ENCODE peak calls at places on chromosomes 3 and 15, in nine cellular contexts. One of them, this sample, is unnamed.

GRCh38 chr15:91199511-91199910 is 99.5 kb downstream of the SV2B start:
- DNase-seq in heart left ventricle: no peak
- DNase-seq in GM13976: no peak
- DNase-seq in psoas muscle: no peak
- DNase-seq in GM12864: no peak
- DNase-seq in mammary epithelial cell: no peak
- DNase-seq in keratinocyte: no peak
- DNase-seq in CD8-positive, alpha-beta T cell: no peak
- DNase-seq in fibroblast of pulmonary artery: no peak
- DNase-seq in this sample: no peak

GRCh38 chr15:90154861-90155626 is 46.1 kb upstream of the SEMA4B start:
- DNase-seq in heart left ventricle: no peak
- DNase-seq in GM13976: no peak
- DNase-seq in psoas muscle: no peak
- DNase-seq in GM12864: no peak
- DNase-seq in mammary epithelial cell: peak
- DNase-seq in keratinocyte: no peak
- DNase-seq in CD8-positive, alpha-beta T cell: no peak
- DNase-seq in fibroblast of pulmonary artery: peak
- DNase-seq in this sample: no peak

GRCh38 chr3:112699436-112699978 is 58.6 kb upstream of the CCDC80 start:
- DNase-seq in heart left ventricle: no peak
- DNase-seq in GM13976: no peak
- DNase-seq in psoas muscle: no peak
- DNase-seq in GM12864: no peak
- DNase-seq in mammary epithelial cell: peak
- DNase-seq in keratinocyte: peak
- DNase-seq in CD8-positive, alpha-beta T cell: no peak
- DNase-seq in fibroblast of pulmonary artery: peak
- DNase-seq in this sample: no peak

GRCh38 chr3:194971009-194971408 is 285.3 kb downstream of the FAM43A start:
- DNase-seq in heart left ventricle: no peak
- DNase-seq in GM13976: peak
- DNase-seq in psoas muscle: no peak
- DNase-seq in GM12864: no peak
- DNase-seq in mammary epithelial cell: no peak
- DNase-seq in keratinocyte: no peak
- DNase-seq in CD8-positive, alpha-beta T cell: no peak
- DNase-seq in fibroblast of pulmonary artery: no peak
- DNase-seq in this sample: no peak

GRCh38 chr3:188687389-188687788 is 484.4 kb upstream of the TPRG1 start:
- DNase-seq in heart left ventricle: no peak
- DNase-seq in GM13976: no peak
- DNase-seq in psoas muscle: no peak
- DNase-seq in GM12864: no peak
- DNase-seq in mammary epithelial cell: peak
- DNase-seq in keratinocyte: no peak
- DNase-seq in CD8-positive, alpha-beta T cell: no peak
- DNase-seq in fibroblast of pulmonary artery: peak
- DNase-seq in this sample: no peak

GRCh38 chr3:193010191-193010590 is 92.5 kb upstream of the MB21D2 start:
- DNase-seq in heart left ventricle: peak
- DNase-seq in GM13976: no peak
- DNase-seq in psoas muscle: peak
- DNase-seq in GM12864: no peak
- DNase-seq in mammary epithelial cell: no peak
- DNase-seq in keratinocyte: no peak
- DNase-seq in CD8-positive, alpha-beta T cell: no peak
- DNase-seq in fibroblast of pulmonary artery: no peak
- DNase-seq in this sample: no peak

GRCh38 chr3:194990454-194991337 is 280.3 kb downstream of the XXYLT1 start:
- DNase-seq in heart left ventricle: no peak
- DNase-seq in GM13976: peak
- DNase-seq in psoas muscle: no peak
- DNase-seq in GM12864: no peak
- DNase-seq in mammary epithelial cell: no peak
- DNase-seq in keratinocyte: no peak
- DNase-seq in CD8-positive, alpha-beta T cell: no peak
- DNase-seq in fibroblast of pulmonary artery: no peak
- DNase-seq in this sample: no peak

GRCh38 chr15:42368096-42368495 is 8.8 kb downstream of the CAPN3 start:
- DNase-seq in heart left ventricle: no peak
- DNase-seq in GM13976: no peak
- DNase-seq in psoas muscle: no peak
- DNase-seq in GM12864: no peak
- DNase-seq in mammary epithelial cell: no peak
- DNase-seq in keratinocyte: no peak
- DNase-seq in CD8-positive, alpha-beta T cell: no peak
- DNase-seq in fibroblast of pulmonary artery: no peak
- DNase-seq in this sample: no peak

GRCh38 chr3:121648219-121648958 is 12.3 kb downstream of the HCLS1 start:
- DNase-seq in heart left ventricle: peak
- DNase-seq in GM13976: no peak
- DNase-seq in psoas muscle: no peak
- DNase-seq in GM12864: no peak
- DNase-seq in mammary epithelial cell: no peak
- DNase-seq in keratinocyte: no peak
- DNase-seq in CD8-positive, alpha-beta T cell: no peak
- DNase-seq in fibroblast of pulmonary artery: peak
- DNase-seq in this sample: no peak

GRCh38 chr3:36792342-36792741 is 28.0 kb upstream of the DCLK3 start:
- DNase-seq in heart left ventricle: no peak
- DNase-seq in GM13976: peak
- DNase-seq in psoas muscle: no peak
- DNase-seq in GM12864: no peak
- DNase-seq in mammary epithelial cell: peak
- DNase-seq in keratinocyte: no peak
- DNase-seq in CD8-positive, alpha-beta T cell: no peak
- DNase-seq in fibroblast of pulmonary artery: peak
- DNase-seq in this sample: peak

GRCh38 chr3:179688847-179689246 is 36.0 kb downstream of the USP13 start:
- DNase-seq in heart left ventricle: no peak
- DNase-seq in GM13976: no peak
- DNase-seq in psoas muscle: no peak
- DNase-seq in GM12864: no peak
- DNase-seq in mammary epithelial cell: peak
- DNase-seq in keratinocyte: no peak
- DNase-seq in CD8-positive, alpha-beta T cell: no peak
- DNase-seq in fibroblast of pulmonary artery: no peak
- DNase-seq in this sample: no peak

GRCh38 chr3:155744091-155744625 is 713 bp downstream of the PLCH1 start:
- DNase-seq in heart left ventricle: peak
- DNase-seq in GM13976: peak
- DNase-seq in psoas muscle: peak
- DNase-seq in GM12864: no peak
- DNase-seq in mammary epithelial cell: peak
- DNase-seq in keratinocyte: no peak
- DNase-seq in CD8-positive, alpha-beta T cell: peak
- DNase-seq in fibroblast of pulmonary artery: peak
- DNase-seq in this sample: no peak

GRCh38 chr3:125512135-125512920 is 7.7 kb downstream of the SNX4 start:
- DNase-seq in heart left ventricle: no peak
- DNase-seq in GM13976: peak
- DNase-seq in psoas muscle: no peak
- DNase-seq in GM12864: peak
- DNase-seq in mammary epithelial cell: peak
- DNase-seq in keratinocyte: peak
- DNase-seq in CD8-positive, alpha-beta T cell: no peak
- DNase-seq in fibroblast of pulmonary artery: peak
- DNase-seq in this sample: no peak

GRCh38 chr3:151086484-151087456 is 1.3 kb downstream of the MED12L start:
- DNase-seq in heart left ventricle: peak
- DNase-seq in GM13976: peak
- DNase-seq in psoas muscle: peak
- DNase-seq in GM12864: peak
- DNase-seq in mammary epithelial cell: peak
- DNase-seq in keratinocyte: no peak
- DNase-seq in CD8-positive, alpha-beta T cell: peak
- DNase-seq in fibroblast of pulmonary artery: peak
- DNase-seq in this sample: peak

GRCh38 chr15:65837301-65838283 is 31.7 kb upstream of the RAB11A start:
- DNase-seq in heart left ventricle: no peak
- DNase-seq in GM13976: no peak
- DNase-seq in psoas muscle: no peak
- DNase-seq in GM12864: no peak
- DNase-seq in mammary epithelial cell: no peak
- DNase-seq in keratinocyte: no peak
- DNase-seq in CD8-positive, alpha-beta T cell: no peak
- DNase-seq in fibroblast of pulmonary artery: no peak
- DNase-seq in this sample: no peak

GRCh38 chr3:133955892-133956291 is 60.2 kb upstream of the RAB6B start:
- DNase-seq in heart left ventricle: no peak
- DNase-seq in GM13976: no peak
- DNase-seq in psoas muscle: no peak
- DNase-seq in GM12864: no peak
- DNase-seq in mammary epithelial cell: no peak
- DNase-seq in keratinocyte: no peak
- DNase-seq in CD8-positive, alpha-beta T cell: no peak
- DNase-seq in fibroblast of pulmonary artery: no peak
- DNase-seq in this sample: no peak

GRCh38 chr3:98556164-98557130 is 24.7 kb downstream of the GPR15 start:
- DNase-seq in heart left ventricle: no peak
- DNase-seq in GM13976: peak
- DNase-seq in psoas muscle: no peak
- DNase-seq in GM12864: peak
- DNase-seq in mammary epithelial cell: no peak
- DNase-seq in keratinocyte: no peak
- DNase-seq in CD8-positive, alpha-beta T cell: peak
- DNase-seq in fibroblast of pulmonary artery: no peak
- DNase-seq in this sample: no peak

GRCh38 chr3:81352867-81353266 is 408.6 kb downstream of the GBE1 start:
- DNase-seq in heart left ventricle: no peak
- DNase-seq in GM13976: no peak
- DNase-seq in psoas muscle: no peak
- DNase-seq in GM12864: no peak
- DNase-seq in mammary epithelial cell: peak
- DNase-seq in keratinocyte: no peak
- DNase-seq in CD8-positive, alpha-beta T cell: no peak
- DNase-seq in fibroblast of pulmonary artery: peak
- DNase-seq in this sample: no peak

GRCh38 chr3:98558100-98558499 is 26.3 kb downstream of the GPR15 start:
- DNase-seq in heart left ventricle: no peak
- DNase-seq in GM13976: no peak
- DNase-seq in psoas muscle: no peak
- DNase-seq in GM12864: no peak
- DNase-seq in mammary epithelial cell: no peak
- DNase-seq in keratinocyte: no peak
- DNase-seq in CD8-positive, alpha-beta T cell: no peak
- DNase-seq in fibroblast of pulmonary artery: no peak
- DNase-seq in this sample: no peak

GRCh38 chr3:120284702-120285507 is at the start of gene GPR156:
- DNase-seq in heart left ventricle: peak
- DNase-seq in GM13976: peak
- DNase-seq in psoas muscle: no peak
- DNase-seq in GM12864: no peak
- DNase-seq in mammary epithelial cell: no peak
- DNase-seq in keratinocyte: no peak
- DNase-seq in CD8-positive, alpha-beta T cell: no peak
- DNase-seq in fibroblast of pulmonary artery: peak
- DNase-seq in this sample: no peak

GRCh38 chr3:10366681-10367101 is 45.8 kb upstream of the SEC13 start:
- DNase-seq in heart left ventricle: no peak
- DNase-seq in GM13976: no peak
- DNase-seq in psoas muscle: peak
- DNase-seq in GM12864: no peak
- DNase-seq in mammary epithelial cell: peak
- DNase-seq in keratinocyte: peak
- DNase-seq in CD8-positive, alpha-beta T cell: no peak
- DNase-seq in fibroblast of pulmonary artery: peak
- DNase-seq in this sample: peak

GRCh38 chr3:139052802-139053600 is 8.3 kb upstream of the PRR23C start:
- DNase-seq in heart left ventricle: no peak
- DNase-seq in GM13976: no peak
- DNase-seq in psoas muscle: no peak
- DNase-seq in GM12864: no peak
- DNase-seq in mammary epithelial cell: no peak
- DNase-seq in keratinocyte: no peak
- DNase-seq in CD8-positive, alpha-beta T cell: no peak
- DNase-seq in fibroblast of pulmonary artery: peak
- DNase-seq in this sample: no peak

DNA sequence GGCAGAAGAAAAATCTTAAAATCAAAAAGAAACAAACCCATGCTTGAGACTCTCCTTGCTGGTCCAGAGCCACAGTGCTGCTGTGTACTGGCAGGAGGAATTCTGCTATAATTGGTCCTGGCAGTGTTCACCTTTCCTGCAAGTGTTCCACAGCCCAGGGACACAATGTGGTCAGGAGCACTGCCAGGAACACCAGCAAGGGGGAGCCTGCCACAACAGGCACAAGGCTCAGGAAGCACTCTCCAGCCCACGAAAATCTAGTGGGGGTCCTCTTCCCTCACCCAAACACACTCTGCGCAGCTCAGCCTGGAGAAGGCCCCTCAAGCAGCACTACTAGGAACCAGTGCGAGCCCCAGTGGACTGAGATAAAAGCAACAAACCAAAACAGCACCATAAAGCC is 92.9 kb downstream of the UBE3A start:
- DNase-seq in heart left ventricle: peak
- DNase-seq in GM13976: no peak
- DNase-seq in psoas muscle: peak
- DNase-seq in GM12864: no peak
- DNase-seq in mammary epithelial cell: peak
- DNase-seq in keratinocyte: no peak
- DNase-seq in CD8-positive, alpha-beta T cell: no peak
- DNase-seq in fibroblast of pulmonary artery: peak
- DNase-seq in this sample: peak
- TF ChIP-seq CTCF in heart left ventricle: peak
- TF ChIP-seq CTCF in GM13976: no peak
- TF ChIP-seq CTCF in psoas muscle: peak
- TF ChIP-seq CTCF in GM12864: no peak
- TF ChIP-seq CTCF in mammary epithelial cell: peak
- TF ChIP-seq CTCF in keratinocyte: peak
- TF ChIP-seq CTCF in CD8-positive, alpha-beta T cell: no peak
- TF ChIP-seq CTCF in fibroblast of pulmonary artery: peak
- TF ChIP-seq CTCF in this sample: peak

GRCh38 chr15:54681578-54681977 is 515.2 kb downstream of the RSL24D1 start:
- DNase-seq in heart left ventricle: no peak
- DNase-seq in GM13976: no peak
- DNase-seq in psoas muscle: no peak
- DNase-seq in GM12864: peak
- DNase-seq in mammary epithelial cell: no peak
- DNase-seq in keratinocyte: no peak
- DNase-seq in CD8-positive, alpha-beta T cell: no peak
- DNase-seq in fibroblast of pulmonary artery: no peak
- DNase-seq in this sample: no peak
- TF ChIP-seq CTCF in heart left ventricle: no peak
- TF ChIP-seq CTCF in GM13976: no peak
- TF ChIP-seq CTCF in psoas muscle: no peak
- TF ChIP-seq CTCF in GM12864: no peak
- TF ChIP-seq CTCF in mammary epithelial cell: no peak
- TF ChIP-seq CTCF in keratinocyte: no peak
- TF ChIP-seq CTCF in CD8-positive, alpha-beta T cell: no peak
- TF ChIP-seq CTCF in fibroblast of pulmonary artery: no peak
- TF ChIP-seq CTCF in this sample: no peak

GRCh38 chr3:172911142-172911541 is 160.6 kb downstream of the ECT2 start:
- DNase-seq in heart left ventricle: no peak
- DNase-seq in GM13976: no peak
- DNase-seq in psoas muscle: no peak
- DNase-seq in GM12864: no peak
- DNase-seq in mammary epithelial cell: no peak
- DNase-seq in keratinocyte: no peak
- DNase-seq in CD8-positive, alpha-beta T cell: no peak
- DNase-seq in fibroblast of pulmonary artery: no peak
- DNase-seq in this sample: no peak
- TF ChIP-seq CTCF in heart left ventricle: no peak
- TF ChIP-seq CTCF in GM13976: no peak
- TF ChIP-seq CTCF in psoas muscle: no peak
- TF ChIP-seq CTCF in GM12864: peak
- TF ChIP-seq CTCF in mammary epithelial cell: no peak
- TF ChIP-seq CTCF in keratinocyte: no peak
- TF ChIP-seq CTCF in CD8-positive, alpha-beta T cell: no peak
- TF ChIP-seq CTCF in fibroblast of pulmonary artery: peak
- TF ChIP-seq CTCF in this sample: no peak

GRCh38 chr3:25817638-25818037 is 27.7 kb downstream of the OXSM start:
- DNase-seq in heart left ventricle: no peak
- DNase-seq in GM13976: no peak
- DNase-seq in psoas muscle: no peak
- DNase-seq in GM12864: no peak
- DNase-seq in mammary epithelial cell: no peak
- DNase-seq in keratinocyte: no peak
- DNase-seq in CD8-positive, alpha-beta T cell: no peak
- DNase-seq in fibroblast of pulmonary artery: no peak
- DNase-seq in this sample: no peak
- TF ChIP-seq CTCF in heart left ventricle: no peak
- TF ChIP-seq CTCF in GM13976: no peak
- TF ChIP-seq CTCF in psoas muscle: no peak
- TF ChIP-seq CTCF in GM12864: no peak
- TF ChIP-seq CTCF in mammary epithelial cell: no peak
- TF ChIP-seq CTCF in keratinocyte: no peak
- TF ChIP-seq CTCF in CD8-positive, alpha-beta T cell: no peak
- TF ChIP-seq CTCF in fibroblast of pulmonary artery: no peak
- TF ChIP-seq CTCF in this sample: no peak

This sample was measured in retinal pigment epithelial cell.